ENCODE peak calls at places on chromosomes 16 and 17, in eight cellular contexts. One of them, this sample, is unnamed.

GRCh38 chr16:86370036-86370435 is 140.3 kb upstream of the FOXF1 start:
- DNase-seq in epithelial cell of esophagus: no peak
- DNase-seq in psoas muscle: no peak
- DNase-seq in IMR-90: no peak
- DNase-seq in AG04449: no peak
- DNase-seq in uterus: no peak
- DNase-seq in endothelial cell of umbilical vein: no peak
- DNase-seq in Caco-2: no peak
- DNase-seq in this sample: no peak

GRCh38 chr16:89502319-89502843 is 5.8 kb upstream of the SPG7 start:
- DNase-seq in epithelial cell of esophagus: peak
- DNase-seq in psoas muscle: no peak
- DNase-seq in IMR-90: no peak
- DNase-seq in AG04449: no peak
- DNase-seq in uterus: no peak
- DNase-seq in endothelial cell of umbilical vein: peak
- DNase-seq in Caco-2: peak
- DNase-seq in this sample: no peak

GRCh38 chr16:4290236-4290830 is 17.5 kb upstream of the TFAP4 start:
- DNase-seq in epithelial cell of esophagus: peak
- DNase-seq in psoas muscle: no peak
- DNase-seq in IMR-90: peak
- DNase-seq in AG04449: no peak
- DNase-seq in uterus: no peak
- DNase-seq in endothelial cell of umbilical vein: no peak
- DNase-seq in Caco-2: peak
- DNase-seq in this sample: no peak

GRCh38 chr16:27962197-27962596 is 101.3 kb downstream of the GSG1L start:
- DNase-seq in epithelial cell of esophagus: no peak
- DNase-seq in psoas muscle: no peak
- DNase-seq in IMR-90: no peak
- DNase-seq in AG04449: no peak
- DNase-seq in uterus: no peak
- DNase-seq in endothelial cell of umbilical vein: no peak
- DNase-seq in Caco-2: no peak
- DNase-seq in this sample: no peak

GRCh38 chr16:85923153-85924021 is 24.4 kb downstream of the IRF8 start:
- DNase-seq in epithelial cell of esophagus: no peak
- DNase-seq in psoas muscle: no peak
- DNase-seq in IMR-90: peak
- DNase-seq in AG04449: no peak
- DNase-seq in uterus: no peak
- DNase-seq in endothelial cell of umbilical vein: no peak
- DNase-seq in Caco-2: no peak
- DNase-seq in this sample: no peak

GRCh38 chr17:50630524-50631194 is 4.0 kb upstream of the ABCC3 start:
- DNase-seq in epithelial cell of esophagus: peak
- DNase-seq in psoas muscle: no peak
- DNase-seq in IMR-90: no peak
- DNase-seq in AG04449: no peak
- DNase-seq in uterus: no peak
- DNase-seq in endothelial cell of umbilical vein: peak
- DNase-seq in Caco-2: peak
- DNase-seq in this sample: no peak

GRCh38 chr17:29124135-29124930 is 55.9 kb downstream of the MYO18A start:
- DNase-seq in epithelial cell of esophagus: peak
- DNase-seq in psoas muscle: no peak
- DNase-seq in IMR-90: peak
- DNase-seq in AG04449: no peak
- DNase-seq in uterus: peak
- DNase-seq in endothelial cell of umbilical vein: peak
- DNase-seq in Caco-2: peak
- DNase-seq in this sample: peak

GRCh38 chr17:81903896-81904599 is 2.0 kb downstream of the NPB start:
- DNase-seq in epithelial cell of esophagus: no peak
- DNase-seq in psoas muscle: no peak
- DNase-seq in IMR-90: no peak
- DNase-seq in AG04449: no peak
- DNase-seq in uterus: no peak
- DNase-seq in endothelial cell of umbilical vein: no peak
- DNase-seq in Caco-2: no peak
- DNase-seq in this sample: no peak

GRCh38 chr16:27726621-27727275 is 176.8 kb downstream of the KATNIP start:
- DNase-seq in epithelial cell of esophagus: no peak
- DNase-seq in psoas muscle: no peak
- DNase-seq in IMR-90: peak
- DNase-seq in AG04449: no peak
- DNase-seq in uterus: no peak
- DNase-seq in endothelial cell of umbilical vein: no peak
- DNase-seq in Caco-2: no peak
- DNase-seq in this sample: no peak

GRCh38 chr16:26665166-26665939 is 401.4 kb upstream of the C16orf82 start:
- DNase-seq in epithelial cell of esophagus: no peak
- DNase-seq in psoas muscle: no peak
- DNase-seq in IMR-90: no peak
- DNase-seq in AG04449: no peak
- DNase-seq in uterus: no peak
- DNase-seq in endothelial cell of umbilical vein: no peak
- DNase-seq in Caco-2: no peak
- DNase-seq in this sample: no peak

GRCh38 chr17:63113167-63113566 is 147.1 kb downstream of the TANC2 start:
- DNase-seq in epithelial cell of esophagus: no peak
- DNase-seq in psoas muscle: no peak
- DNase-seq in IMR-90: no peak
- DNase-seq in AG04449: no peak
- DNase-seq in uterus: no peak
- DNase-seq in endothelial cell of umbilical vein: no peak
- DNase-seq in Caco-2: no peak
- DNase-seq in this sample: no peak

GRCh38 chr17:2259769-2260536 is 43.6 kb downstream of the SMG6 start:
- DNase-seq in epithelial cell of esophagus: no peak
- DNase-seq in psoas muscle: no peak
- DNase-seq in IMR-90: peak
- DNase-seq in AG04449: no peak
- DNase-seq in uterus: peak
- DNase-seq in endothelial cell of umbilical vein: no peak
- DNase-seq in Caco-2: no peak
- DNase-seq in this sample: no peak

GRCh38 chr16:72124761-72125634 is 31.4 kb downstream of the DHX38 start:
- DNase-seq in epithelial cell of esophagus: peak
- DNase-seq in psoas muscle: peak
- DNase-seq in IMR-90: peak
- DNase-seq in AG04449: peak
- DNase-seq in uterus: peak
- DNase-seq in endothelial cell of umbilical vein: peak
- DNase-seq in Caco-2: peak
- DNase-seq in this sample: peak

GRCh38 chr16:8678068-8678927 is 3.9 kb downstream of the ABAT start:
- DNase-seq in epithelial cell of esophagus: peak
- DNase-seq in psoas muscle: no peak
- DNase-seq in IMR-90: peak
- DNase-seq in AG04449: peak
- DNase-seq in uterus: no peak
- DNase-seq in endothelial cell of umbilical vein: no peak
- DNase-seq in Caco-2: peak
- DNase-seq in this sample: no peak

GRCh38 chr16:35195864-35196216 is 1736.4 kb downstream of the TP53TG3F start:
- DNase-seq in epithelial cell of esophagus: no peak
- DNase-seq in psoas muscle: no peak
- DNase-seq in IMR-90: no peak
- DNase-seq in AG04449: no peak
- DNase-seq in uterus: no peak
- DNase-seq in endothelial cell of umbilical vein: no peak
- DNase-seq in Caco-2: no peak
- DNase-seq in this sample: no peak

GRCh38 chr17:31385428-31386285 is 5.8 kb upstream of the RAB11FIP4 start:
- DNase-seq in epithelial cell of esophagus: no peak
- DNase-seq in psoas muscle: no peak
- DNase-seq in IMR-90: peak
- DNase-seq in AG04449: no peak
- DNase-seq in uterus: no peak
- DNase-seq in endothelial cell of umbilical vein: no peak
- DNase-seq in Caco-2: no peak
- DNase-seq in this sample: no peak

GRCh38 chr16:52861614-52862022 is 191.1 kb downstream of the CHD9NB start:
- DNase-seq in epithelial cell of esophagus: peak
- DNase-seq in psoas muscle: no peak
- DNase-seq in IMR-90: no peak
- DNase-seq in AG04449: no peak
- DNase-seq in uterus: no peak
- DNase-seq in endothelial cell of umbilical vein: no peak
- DNase-seq in Caco-2: no peak
- DNase-seq in this sample: no peak

GRCh38 chr17:69609495-69610315 is 195.2 kb downstream of the MAP2K6 start:
- DNase-seq in epithelial cell of esophagus: peak
- DNase-seq in psoas muscle: no peak
- DNase-seq in IMR-90: peak
- DNase-seq in AG04449: no peak
- DNase-seq in uterus: no peak
- DNase-seq in endothelial cell of umbilical vein: peak
- DNase-seq in Caco-2: no peak
- DNase-seq in this sample: no peak

GRCh38 chr16:1029259-1029545 is 43.3 kb upstream of the SSTR5 start:
- DNase-seq in epithelial cell of esophagus: no peak
- DNase-seq in psoas muscle: no peak
- DNase-seq in IMR-90: no peak
- DNase-seq in AG04449: no peak
- DNase-seq in uterus: no peak
- DNase-seq in endothelial cell of umbilical vein: no peak
- DNase-seq in Caco-2: no peak
- DNase-seq in this sample: no peak

GRCh38 chr17:57666198-57666870 is 78.8 kb downstream of the CCDC182 start:
- DNase-seq in epithelial cell of esophagus: no peak
- DNase-seq in psoas muscle: no peak
- DNase-seq in IMR-90: no peak
- DNase-seq in AG04449: no peak
- DNase-seq in uterus: peak
- DNase-seq in endothelial cell of umbilical vein: no peak
- DNase-seq in Caco-2: peak
- DNase-seq in this sample: no peak

GRCh38 chr17:59483860-59484259 is 81.5 kb upstream of the DHX40 start:
- DNase-seq in epithelial cell of esophagus: no peak
- DNase-seq in psoas muscle: no peak
- DNase-seq in IMR-90: no peak
- DNase-seq in AG04449: no peak
- DNase-seq in uterus: no peak
- DNase-seq in endothelial cell of umbilical vein: no peak
- DNase-seq in Caco-2: no peak
- DNase-seq in this sample: no peak
- H3K4me3 ChIP-seq in epithelial cell of esophagus: no peak
- H3K4me3 ChIP-seq in psoas muscle: no peak
- H3K4me3 ChIP-seq in IMR-90: no peak
- H3K4me3 ChIP-seq in AG04449: no peak
- H3K4me3 ChIP-seq in uterus: no peak
- H3K4me3 ChIP-seq in endothelial cell of umbilical vein: no peak
- H3K4me3 ChIP-seq in Caco-2: no peak
- H3K4me3 ChIP-seq in this sample: no peak

GRCh38 chr17:12088035-12088434 is 67.4 kb downstream of the MAP2K4 start:
- DNase-seq in epithelial cell of esophagus: no peak
- DNase-seq in psoas muscle: no peak
- DNase-seq in IMR-90: no peak
- DNase-seq in AG04449: no peak
- DNase-seq in uterus: no peak
- DNase-seq in endothelial cell of umbilical vein: no peak
- DNase-seq in Caco-2: no peak
- DNase-seq in this sample: no peak

GRCh38 chr17:12089809-12090384 is 69.2 kb downstream of the MAP2K4 start:
- DNase-seq in epithelial cell of esophagus: peak
- DNase-seq in psoas muscle: no peak
- DNase-seq in IMR-90: peak
- DNase-seq in AG04449: peak
- DNase-seq in uterus: no peak
- DNase-seq in endothelial cell of umbilical vein: peak
- DNase-seq in Caco-2: no peak
- DNase-seq in this sample: no peak

GRCh38 chr17:12081720-12082119 is 61.0 kb downstream of the MAP2K4 start:
- DNase-seq in epithelial cell of esophagus: no peak
- DNase-seq in psoas muscle: no peak
- DNase-seq in IMR-90: no peak
- DNase-seq in AG04449: no peak
- DNase-seq in uterus: no peak
- DNase-seq in endothelial cell of umbilical vein: no peak
- DNase-seq in Caco-2: no peak
- DNase-seq in this sample: no peak

DNA sequence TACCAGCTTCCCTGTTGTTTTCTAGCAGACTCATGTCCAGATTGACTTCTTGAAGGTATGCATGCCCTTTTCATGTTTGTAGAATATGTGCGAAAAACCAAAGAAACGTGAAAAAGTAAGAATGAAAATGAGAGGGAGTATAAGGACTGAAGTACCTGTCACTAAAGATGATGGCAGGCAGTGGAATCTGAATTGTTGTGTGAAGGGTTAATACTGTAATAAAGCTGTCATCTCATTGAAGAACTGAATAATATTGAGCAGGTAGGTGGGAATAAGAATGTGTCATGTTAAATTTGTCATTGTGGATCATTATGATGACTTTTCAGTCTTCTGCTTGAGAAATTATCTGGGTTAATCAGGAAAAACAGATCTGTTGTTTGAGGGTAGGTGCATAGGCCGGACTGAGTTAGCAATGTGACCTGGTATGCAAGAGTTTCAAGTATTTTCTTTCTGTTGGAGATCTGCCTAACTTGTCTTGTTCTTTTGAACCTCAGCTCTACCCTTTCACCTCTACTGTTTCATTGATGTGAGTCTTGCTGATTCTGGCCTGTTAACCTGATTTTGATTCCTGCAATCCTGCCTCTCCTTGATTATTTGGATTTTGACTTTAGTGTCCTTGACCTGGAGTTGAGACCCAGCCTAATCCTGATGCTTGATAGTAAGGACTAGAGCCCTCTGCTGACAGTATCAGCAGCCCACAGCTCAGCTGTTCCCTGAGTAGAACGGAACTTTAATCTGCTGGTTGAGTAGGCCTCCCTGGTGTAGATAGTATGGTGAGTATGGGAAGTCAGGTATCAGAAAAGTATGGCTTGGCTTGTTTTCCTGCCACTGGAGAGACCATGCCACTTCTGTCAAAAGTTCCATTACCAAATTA is 64.6 kb downstream of the MAP2K4 start:
- DNase-seq in epithelial cell of esophagus: no peak
- DNase-seq in psoas muscle: no peak
- DNase-seq in IMR-90: no peak
- DNase-seq in AG04449: no peak
- DNase-seq in uterus: no peak
- DNase-seq in endothelial cell of umbilical vein: no peak
- DNase-seq in Caco-2: no peak
- DNase-seq in this sample: no peak
- TF ChIP-seq CTCF in epithelial cell of esophagus: no peak
- TF ChIP-seq CTCF in psoas muscle: no peak
- TF ChIP-seq CTCF in IMR-90: no peak
- TF ChIP-seq CTCF in AG04449: no peak
- TF ChIP-seq CTCF in uterus: no peak
- TF ChIP-seq CTCF in endothelial cell of umbilical vein: no peak
- TF ChIP-seq CTCF in Caco-2: no peak
- TF ChIP-seq CTCF in this sample: no peak

GRCh38 chr16:12802661-12803060 is 1.0 kb downstream of the CPPED1 start:
- DNase-seq in epithelial cell of esophagus: no peak
- DNase-seq in psoas muscle: no peak
- DNase-seq in IMR-90: no peak
- DNase-seq in AG04449: no peak
- DNase-seq in uterus: no peak
- DNase-seq in endothelial cell of umbilical vein: no peak
- DNase-seq in Caco-2: no peak
- DNase-seq in this sample: no peak
- H3K4me3 ChIP-seq in epithelial cell of esophagus: peak
- H3K4me3 ChIP-seq in psoas muscle: peak
- H3K4me3 ChIP-seq in IMR-90: peak
- H3K4me3 ChIP-seq in AG04449: peak
- H3K4me3 ChIP-seq in uterus: no peak
- H3K4me3 ChIP-seq in endothelial cell of umbilical vein: peak
- H3K4me3 ChIP-seq in Caco-2: peak
- H3K4me3 ChIP-seq in this sample: peak

GRCh38 chr17:19867094-19867653 is 562 bp downstream of the ULK2 start:
- DNase-seq in epithelial cell of esophagus: peak
- DNase-seq in psoas muscle: peak
- DNase-seq in IMR-90: peak
- DNase-seq in AG04449: no peak
- DNase-seq in uterus: peak
- DNase-seq in endothelial cell of umbilical vein: peak
- DNase-seq in Caco-2: peak
- DNase-seq in this sample: peak
- TF ChIP-seq CTCF in epithelial cell of esophagus: peak
- TF ChIP-seq CTCF in psoas muscle: no peak
- TF ChIP-seq CTCF in IMR-90: peak
- TF ChIP-seq CTCF in AG04449: peak
- TF ChIP-seq CTCF in uterus: peak
- TF ChIP-seq CTCF in endothelial cell of umbilical vein: peak
- TF ChIP-seq CTCF in Caco-2: peak
- TF ChIP-seq CTCF in this sample: peak